ENCODE peak calls at places on chromosomes 16 and 17, in ten cellular contexts. D is AG09319; U is activated CD4-positive, alpha-beta T cell treated with anti-CD3 and anti-CD28 coated beads, Interleukin-2, amount 10 ng/mL, durations not matched to agents 7 days and 5 days; M is fibroblast of lung; J is CD4-positive, alpha-beta T cell; L is GM10248; N is mesothelial cell of epicardium; I is ovary; F is activated gamma-delta T cell treated with anti-CD3 and anti-CD28 coated beads, Interleukin-2, amount 50 U/mL, for 16 hours; S is RCC 7860. G is an unnamed sample.

GRCh38 chr16:1181715-1182671 is 29.1 kb downstream of the CACNA1H start:
- DNase-seq in D (no peak), U (no peak), M (peak), J (no peak), L (no peak), N (no peak), I (peak), F (no peak), S (peak), G (peak)

GRCh38 chr17:63850401-63850800 is 7.9 kb upstream of the SMARCD2 start:
- DNase-seq in D (no peak), U (no peak), M (no peak), J (no peak), L (no peak), N (no peak), I (no peak), F (no peak), S (no peak), G (no peak)

GRCh38 chr17:59827721-59828477 is 64.8 kb downstream of the TUBD1 start:
- DNase-seq in D (no peak), U (no peak), M (no peak), J (no peak), L (no peak), N (no peak), I (no peak), F (no peak), S (peak), G (no peak)

GRCh38 chr16:3155181-3155580 is 20.4 kb downstream of the ZNF213 start:
- DNase-seq in D (no peak), U (no peak), M (no peak), J (no peak), L (no peak), N (no peak), I (no peak), F (no peak), S (no peak), G (no peak)

GRCh38 chr17:61425682-61426481 is 26.2 kb downstream of the TBX2 start:
- DNase-seq in D (no peak), U (no peak), M (peak), J (no peak), L (no peak), N (no peak), I (no peak), F (no peak), S (no peak), G (no peak)

GRCh38 chr17:30340957-30341356 is 7.1 kb upstream of the TMIGD1 start:
- DNase-seq in D (no peak), U (no peak), M (peak), J (no peak), L (no peak), N (no peak), I (no peak), F (no peak), S (no peak), G (no peak)

GRCh38 chr17:49944451-49944850 is 24.5 kb upstream of the DLX4 start:
- DNase-seq in D (no peak), U (no peak), M (no peak), J (no peak), L (no peak), N (no peak), I (no peak), F (no peak), S (no peak), G (no peak)

GRCh38 chr16:2827481-2827790 is 2.7 kb upstream of the ZG16B start:
- DNase-seq in D (no peak), U (no peak), M (no peak), J (no peak), L (no peak), N (no peak), I (no peak), F (no peak), S (no peak), G (no peak)

GRCh38 chr17:65283704-65284103 is 146.5 kb downstream of the RGS9 start:
- DNase-seq in D (no peak), U (no peak), M (no peak), J (no peak), L (no peak), N (no peak), I (no peak), F (no peak), S (peak), G (no peak)

GRCh38 chr16:1632638-1632970 is 20.4 kb downstream of the CRAMP1 start:
- DNase-seq in D (no peak), U (no peak), M (no peak), J (no peak), L (no peak), N (no peak), I (no peak), F (no peak), S (no peak), G (no peak)

GRCh38 chr16:1162701-1163566 is 10.0 kb downstream of the CACNA1H start:
- DNase-seq in D (no peak), U (no peak), M (no peak), J (no peak), L (no peak), N (no peak), I (no peak), F (no peak), S (no peak), G (no peak)

GRCh38 chr17:75891022-75891604 is 5.6 kb downstream of the TRIM65 start:
- DNase-seq in D (no peak), U (no peak), M (no peak), J (no peak), L (no peak), N (no peak), I (no peak), F (no peak), S (no peak), G (no peak)

GRCh38 chr17:49986396-49987289 is 8.4 kb downstream of the DLX3 start:
- DNase-seq in D (no peak), U (no peak), M (no peak), J (no peak), L (no peak), N (no peak), I (no peak), F (no peak), S (no peak), G (no peak)

GRCh38 chr16:6345090-6345489 is 987.6 kb upstream of the RBFOX1 start:
- DNase-seq in D (no peak), U (no peak), M (no peak), J (no peak), L (no peak), N (no peak), I (no peak), F (no peak), S (no peak), G (no peak)

GRCh38 chr16:85750021-85750826 is 672 bp downstream of the C16orf74 start:
- DNase-seq in D (no peak), U (no peak), M (peak), J (no peak), L (peak), N (no peak), I (no peak), F (no peak), S (peak), G (no peak)

GRCh38 chr17:20225162-20226115 is 216.3 kb downstream of the SPECC1 start:
- DNase-seq in D (no peak), U (no peak), M (peak), J (no peak), L (no peak), N (no peak), I (no peak), F (no peak), S (no peak), G (no peak)

GRCh38 chr17:17137731-17138585 is 68.2 kb downstream of the PLD6 start:
- DNase-seq in D (no peak), U (no peak), M (no peak), J (no peak), L (peak), N (no peak), I (no peak), F (no peak), S (no peak), G (no peak)

GRCh38 chr17:80833952-80834895 is 157.4 kb upstream of the CHMP6 start:
- DNase-seq in D (peak), U (no peak), M (peak), J (no peak), L (no peak), N (no peak), I (peak), F (no peak), S (no peak), G (no peak)

GRCh38 chr17:72185571-72185970 is 64.8 kb downstream of the SOX9 start:
- DNase-seq in D (no peak), U (no peak), M (no peak), J (no peak), L (no peak), N (no peak), I (no peak), F (no peak), S (no peak), G (no peak)

GRCh38 chr16:53781023-53781605 is 77.2 kb downstream of the FTO start:
- DNase-seq in D (no peak), U (no peak), M (peak), J (no peak), L (no peak), N (no peak), I (no peak), F (no peak), S (no peak), G (no peak)

GRCh38 chr16:63575031-63575430 is 1538.8 kb upstream of the CDH8 start:
- DNase-seq in D (no peak), U (no peak), M (no peak), J (no peak), L (no peak), N (no peak), I (no peak), F (no peak), S (no peak), G (no peak)

GRCh38 chr17:59154335-59154720 is 658 bp downstream of the SKA2 start:
- DNase-seq in D (no peak), U (peak), M (peak), J (peak), L (peak), N (peak), I (peak), F (peak), S (peak), G (no peak)

GRCh38 chr17:80475949-80476876 is at the start of gene NPTX1:
- DNase-seq in D (no peak), U (peak), M (no peak), J (no peak), L (no peak), N (no peak), I (no peak), F (no peak), S (no peak), G (no peak)